ENCODE peak calls at places on chromosome 15, in four cellular contexts. J is psoas muscle, V is lower lobe of right lung, E is esophagus squamous epithelium. H is an unnamed sample.

GRCh38 chr15:37098468-37099320 is 1.7 kb downstream of the MEIS2 start:
- DNase-seq in J (peak; percentile 62), V (no peak), E (no peak), H (no peak)

GRCh38 chr15:58923696-58924300 is 9.7 kb downstream of the SLTM start:
- DNase-seq in J (peak; percentile 50), V (no peak), E (no peak), H (no peak)

GRCh38 chr15:40790723-40791122 is 16.2 kb upstream of the ZFYVE19 start:
- DNase-seq in J (no peak), V (no peak), E (no peak), H (no peak)

GRCh38 chr15:68818088-68818670 is 2.5 kb downstream of the ANP32A start:
- DNase-seq in J (peak; percentile 85), V (peak; percentile 80), E (no peak), H (no peak)

GRCh38 chr15:76517910-76518309 is 181.3 kb downstream of the ISL2 start:
- DNase-seq in J (no peak), V (no peak), E (no peak), H (no peak)

GRCh38 chr15:48370460-48370859 is 39.2 kb downstream of the DUT start:
- DNase-seq in J (no peak), V (no peak), E (no peak), H (no peak)

GRCh38 chr15:40825661-40826088 is 2.8 kb downstream of the PPP1R14D start:
- DNase-seq in J (no peak), V (no peak), E (no peak), H (no peak)

GRCh38 chr15:66777596-66778313 is 75.7 kb downstream of the SMAD6 start:
- DNase-seq in J (peak; percentile 36), V (no peak), E (no peak), H (peak; percentile 63)

GRCh38 chr15:29919380-29919881 is 97.2 kb upstream of the TJP1 start:
- DNase-seq in J (no peak), V (no peak), E (no peak), H (no peak)

GRCh38 chr15:51144021-51144532 is 49.4 kb upstream of the TNFAIP8L3 start:
- DNase-seq in J (no peak), V (no peak), E (no peak), H (no peak)

GRCh38 chr15:66766282-66767228 is 64.5 kb downstream of the SMAD6 start:
- DNase-seq in J (no peak), V (no peak), E (no peak), H (no peak)

GRCh38 chr15:66789029-66790025 is 87.3 kb downstream of the SMAD6 start:
- DNase-seq in J (no peak), V (no peak), E (no peak), H (no peak)

GRCh38 chr15:49168026-49168425 is 2.0 kb upstream of the GALK2 start:
- DNase-seq in J (no peak), V (no peak), E (no peak), H (no peak)

GRCh38 chr15:71485094-71485693 is 325.2 kb upstream of the NR2E3 start:
- DNase-seq in J (no peak), V (no peak), E (no peak), H (no peak)

GRCh38 chr15:60614862-60615771 is 136.2 kb upstream of the ICE2 start:
- DNase-seq in J (no peak), V (no peak), E (no peak), H (no peak)

GRCh38 chr15:29859293-29859692 is 37.0 kb upstream of the TJP1 start:
- DNase-seq in J (no peak), V (no peak), E (no peak), H (no peak)

GRCh38 chr15:62277816-62278394 is 112.8 kb upstream of the C2CD4B start:
- DNase-seq in J (no peak), V (no peak), E (no peak), H (no peak)

GRCh38 chr15:101451886-101452285 is 37.6 kb downstream of the PCSK6 start:
- DNase-seq in J (no peak), V (no peak), E (no peak), H (no peak)

GRCh38 chr15:85388506-85388905 is 8.1 kb downstream of the AKAP13 start:
- DNase-seq in J (no peak), V (no peak), E (no peak), H (no peak)

GRCh38 chr15:67322481-67322880 is 67.9 kb downstream of the IQCH start:
- DNase-seq in J (no peak), V (no peak), E (no peak), H (no peak)

GRCh38 chr15:88839961-88840360 is 36.7 kb downstream of the ACAN start:
- DNase-seq in J (no peak), V (no peak), E (no peak), H (no peak)

GRCh38 chr15:43903864-43904290 is 77.1 kb downstream of the WDR76 start:
- DNase-seq in J (no peak), V (no peak), E (no peak), H (no peak)

GRCh38 chr15:74631935-74632560 is 16.4 kb downstream of the CLK3 start:
- DNase-seq in J (peak; percentile 81), V (no peak), E (no peak), H (peak; percentile 70)

GRCh38 chr15:73109751-73110150 is 57.5 kb downstream of the NEO1 start:
- DNase-seq in J (no peak), V (no peak), E (no peak), H (no peak)

GRCh38 chr15:51121118-51121517 is 26.4 kb upstream of the TNFAIP8L3 start:
- DNase-seq in J (no peak), V (no peak), E (no peak), H (peak; percentile 86)

GRCh38 chr15:31459011-31459748 is 132.5 kb downstream of the KLF13 start:
- DNase-seq in J (no peak), V (no peak), E (no peak), H (peak; percentile 41)

GRCh38 chr15:99909914-99910313 is 176.7 kb upstream of the LYSMD4 start:
- DNase-seq in J (no peak), V (no peak), E (no peak), H (no peak)

GRCh38 chr15:86336051-86336788 is 256.5 kb downstream of the AGBL1 start:
- DNase-seq in J (no peak), V (no peak), E (no peak), H (peak; percentile 95)

GRCh38 chr15:91133511-91133910 is 33.5 kb downstream of the SV2B start:
- DNase-seq in J (no peak), V (no peak), E (no peak), H (no peak)

GRCh38 chr15:60255390-60255789 is 142.4 kb downstream of the ANXA2 start:
- DNase-seq in J (no peak), V (no peak), E (no peak), H (no peak)

GRCh38 chr15:57172925-57173324 is 203.4 kb upstream of the CGNL1 start:
- DNase-seq in J (no peak), V (no peak), E (no peak), H (no peak)

GRCh38 chr15:63913786-63914185 is 80.0 kb upstream of the HERC1 start:
- DNase-seq in J (no peak), V (no peak), E (no peak), H (no peak)

GRCh38 chr15:97072560-97072959 is 742.1 kb downstream of the NR2F2 start:
- DNase-seq in J (no peak), V (no peak), E (no peak), H (no peak)

GRCh38 chr15:97071658-97072057 is 741.2 kb downstream of the NR2F2 start:
- DNase-seq in J (no peak), V (no peak), E (no peak), H (no peak)
- H3K9me3 ChIP-seq in J (no peaks in the 10 kb centered on the region), V (no peaks in the 10 kb centered on the region), E (peaks cover 7% of the 10 kb centered on the region), H (no peaks in the 10 kb centered on the region)

GRCh38 chr15:80309769-80310384 is 57.9 kb upstream of the CTXND1 start:
- DNase-seq in J (no peak), V (no peak), E (no peak), H (no peak)

GRCh38 chr15:80310776-80311175 is 58.8 kb upstream of the CTXND1 start:
- DNase-seq in J (no peak), V (no peak), E (no peak), H (no peak)

GRCh38 chr15:80308002-80308401 is 56.0 kb upstream of the CTXND1 start:
- DNase-seq in J (no peak), V (no peak), E (no peak), H (no peak)
- TF ChIP-seq CTCF in J (no peak), V (no peak), E (no peak), H (no peak)

DNA sequence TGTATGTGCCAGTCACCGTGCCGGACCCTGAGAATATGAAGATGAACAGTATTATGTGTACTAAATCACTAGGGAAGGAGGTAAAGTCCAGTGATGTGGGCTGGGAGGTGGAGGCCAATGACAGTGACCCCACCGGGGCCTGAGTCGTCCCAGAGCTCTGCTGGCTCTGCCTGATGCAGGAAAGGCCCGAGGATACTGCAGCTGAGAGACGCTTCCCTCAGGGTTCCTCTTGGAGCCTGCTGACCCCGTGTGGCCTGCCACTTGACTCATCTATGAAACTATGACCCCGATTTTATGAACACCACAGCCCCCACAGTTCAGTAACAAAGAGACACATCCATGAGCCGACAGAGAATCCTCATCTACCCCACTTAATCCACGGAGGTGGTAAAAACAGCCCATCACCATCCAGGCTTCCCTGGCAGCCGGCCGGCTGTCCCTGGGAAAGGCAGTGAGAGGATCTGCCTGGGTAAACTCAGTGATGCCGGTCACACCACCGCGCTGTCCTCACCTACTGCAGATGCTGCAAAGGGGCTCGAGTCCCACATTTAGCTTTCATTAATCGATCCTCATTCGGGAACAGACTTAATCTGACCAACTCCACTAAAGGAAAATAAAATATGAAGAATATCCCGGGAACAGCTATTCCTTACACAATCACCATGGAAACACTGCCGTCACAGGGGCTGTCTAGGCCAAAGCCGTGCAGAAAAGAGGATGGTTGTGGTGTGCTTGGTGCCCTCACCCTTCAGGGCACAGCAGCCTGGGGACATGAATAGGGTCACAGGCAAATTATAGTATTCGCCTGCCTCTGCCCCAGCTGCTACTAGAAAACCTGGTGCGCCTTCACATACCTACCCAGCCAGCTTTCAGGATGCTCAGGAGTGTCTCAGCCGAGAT is 82.9 kb downstream of the ARRDC4 start:
- DNase-seq in J (no peak), V (no peak), E (no peak), H (no peak)
- H3K9me3 ChIP-seq in J (no peaks in the 10 kb centered on the region), V (no peaks in the 10 kb centered on the region), E (no peaks in the 10 kb centered on the region), H (no peaks in the 10 kb centered on the region)

DNA sequence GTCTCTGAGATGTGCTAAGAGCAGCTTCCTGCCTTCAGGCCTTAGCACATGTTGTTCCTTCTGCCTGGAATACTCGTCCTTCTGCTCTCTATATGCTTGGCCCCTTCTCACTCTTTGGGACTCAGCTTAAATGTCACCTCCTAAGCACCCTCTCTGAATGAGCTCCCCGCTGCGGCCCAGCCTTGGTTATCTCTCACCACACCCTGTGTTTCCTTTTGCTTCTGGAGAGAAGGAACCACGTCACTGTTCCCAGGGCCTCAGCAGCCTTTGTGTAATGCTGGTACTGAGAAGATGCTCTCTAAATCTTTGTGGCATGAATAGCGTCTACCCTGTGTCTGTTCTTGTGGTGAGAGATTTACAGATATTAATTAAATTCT is 2.2 kb downstream of the FAH start:
- DNase-seq in J (no peak), V (no peak), E (no peak), H (no peak)
- TF ChIP-seq CTCF in J (no peak), V (no peak), E (no peak), H (no peak)

GRCh38 chr15:23503546-23503945 is 56.5 kb upstream of the GOLGA6L2 start:
- DNase-seq in J (no peak), V (no peak), E (no peak), H (no peak)

GRCh38 chr15:23504003-23504402 is 57.0 kb upstream of the GOLGA6L2 start:
- DNase-seq in J (no peak), V (no peak), E (no peak), H (no peak)

DNA sequence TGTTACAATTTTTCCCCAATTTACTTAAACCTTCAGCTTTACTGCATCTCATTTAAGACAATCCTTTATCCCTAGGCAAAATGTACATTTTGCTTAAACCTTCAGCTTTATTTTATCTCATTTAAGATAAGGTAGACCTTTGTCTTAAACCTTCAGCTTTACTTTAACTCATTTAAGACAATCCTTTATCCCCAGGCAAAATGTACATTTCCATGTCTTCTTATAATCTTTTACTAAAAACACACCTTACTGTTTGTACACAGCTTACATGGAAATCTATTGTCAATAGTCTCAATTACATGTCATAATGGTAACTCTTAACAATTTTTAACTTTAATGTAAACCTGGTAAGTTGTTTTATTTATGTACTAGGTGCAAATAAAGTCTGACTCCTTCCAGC is 58.7 kb upstream of the MKRN3 start:
- DNase-seq in J (no peak), V (no peak), E (no peak), H (no peak)
- H3K9me3 ChIP-seq in J (no peaks in the 10 kb centered on the region), V (no peaks in the 10 kb centered on the region), E (peaks cover 14% of the 10 kb centered on the region), H (no peaks in the 10 kb centered on the region)